ENCODE peak calls at places on chromosomes 12 and 14, in ten cellular contexts. One of them, this sample, is unnamed.
A peak's percentile ranks its signal among the peaks of the same experiment; 100 is the strongest.

GRCh38 chr12:28331130-28331529 is 140.9 kb downstream of the CCDC91 start:
- DNase-seq in body of pancreas: no peak
- DNase-seq in IMR-90: no peak
- DNase-seq in A549: no peak
- DNase-seq in transverse colon: no peak
- DNase-seq in prostate gland: no peak
- DNase-seq in sigmoid colon: no peak
- DNase-seq in ovary: no peak
- DNase-seq in right lobe of liver: no peak
- DNase-seq in adrenal gland: no peak
- DNase-seq in this sample: no peak

GRCh38 chr14:50882932-50883826 is 11.3 kb downstream of the ABHD12B start:
- DNase-seq in body of pancreas: no peak
- DNase-seq in IMR-90: no peak
- DNase-seq in A549: no peak
- DNase-seq in transverse colon: peak; percentile 53
- DNase-seq in prostate gland: peak; percentile 38
- DNase-seq in sigmoid colon: no peak
- DNase-seq in ovary: no peak
- DNase-seq in right lobe of liver: no peak
- DNase-seq in adrenal gland: no peak
- DNase-seq in this sample: no peak

GRCh38 chr14:30499358-30499757 is 59.6 kb upstream of the G2E3 start:
- DNase-seq in body of pancreas: no peak
- DNase-seq in IMR-90: no peak
- DNase-seq in A549: no peak
- DNase-seq in transverse colon: no peak
- DNase-seq in prostate gland: no peak
- DNase-seq in sigmoid colon: no peak
- DNase-seq in ovary: no peak
- DNase-seq in right lobe of liver: no peak
- DNase-seq in adrenal gland: no peak
- DNase-seq in this sample: no peak

GRCh38 chr12:127272864-127273263 is 994.1 kb upstream of the TMEM132C start:
- DNase-seq in body of pancreas: no peak
- DNase-seq in IMR-90: peak; percentile 90
- DNase-seq in A549: no peak
- DNase-seq in transverse colon: no peak
- DNase-seq in prostate gland: no peak
- DNase-seq in sigmoid colon: no peak
- DNase-seq in ovary: no peak
- DNase-seq in right lobe of liver: no peak
- DNase-seq in adrenal gland: no peak
- DNase-seq in this sample: peak; percentile 50

GRCh38 chr14:56945291-56945690 is 135.0 kb upstream of the OTX2 start:
- DNase-seq in body of pancreas: no peak
- DNase-seq in IMR-90: no peak
- DNase-seq in A549: no peak
- DNase-seq in transverse colon: no peak
- DNase-seq in prostate gland: no peak
- DNase-seq in sigmoid colon: no peak
- DNase-seq in ovary: no peak
- DNase-seq in right lobe of liver: no peak
- DNase-seq in adrenal gland: no peak
- DNase-seq in this sample: no peak

GRCh38 chr14:77286554-77286953 is 15.5 kb upstream of the NGB start:
- DNase-seq in body of pancreas: no peak
- DNase-seq in IMR-90: no peak
- DNase-seq in A549: no peak
- DNase-seq in transverse colon: no peak
- DNase-seq in prostate gland: no peak
- DNase-seq in sigmoid colon: no peak
- DNase-seq in ovary: no peak
- DNase-seq in right lobe of liver: no peak
- DNase-seq in adrenal gland: no peak
- DNase-seq in this sample: no peak

GRCh38 chr12:129332286-129332685 is 479.0 kb downstream of the GLT1D1 start:
- DNase-seq in body of pancreas: no peak
- DNase-seq in IMR-90: no peak
- DNase-seq in A549: no peak
- DNase-seq in transverse colon: no peak
- DNase-seq in prostate gland: no peak
- DNase-seq in sigmoid colon: no peak
- DNase-seq in ovary: no peak
- DNase-seq in right lobe of liver: no peak
- DNase-seq in adrenal gland: no peak
- DNase-seq in this sample: no peak

GRCh38 chr14:63867926-63868921 is 15.4 kb downstream of the SYNE2 start:
- DNase-seq in body of pancreas: no peak
- DNase-seq in IMR-90: peak; percentile 23
- DNase-seq in A549: no peak
- DNase-seq in transverse colon: no peak
- DNase-seq in prostate gland: no peak
- DNase-seq in sigmoid colon: no peak
- DNase-seq in ovary: no peak
- DNase-seq in right lobe of liver: no peak
- DNase-seq in adrenal gland: peak; percentile 24
- DNase-seq in this sample: no peak

GRCh38 chr14:69036757-69037506 is 57.8 kb upstream of the ACTN1 start:
- DNase-seq in body of pancreas: no peak
- DNase-seq in IMR-90: no peak
- DNase-seq in A549: no peak
- DNase-seq in transverse colon: no peak
- DNase-seq in prostate gland: no peak
- DNase-seq in sigmoid colon: no peak
- DNase-seq in ovary: no peak
- DNase-seq in right lobe of liver: no peak
- DNase-seq in adrenal gland: no peak
- DNase-seq in this sample: no peak

GRCh38 chr12:107377596-107378385 is 284.4 kb upstream of the CRY1 start:
- DNase-seq in body of pancreas: no peak
- DNase-seq in IMR-90: no peak
- DNase-seq in A549: no peak
- DNase-seq in transverse colon: no peak
- DNase-seq in prostate gland: no peak
- DNase-seq in sigmoid colon: no peak
- DNase-seq in ovary: no peak
- DNase-seq in right lobe of liver: no peak
- DNase-seq in adrenal gland: no peak
- DNase-seq in this sample: no peak

GRCh38 chr14:100610511-100611217 is 23.4 kb upstream of the BEGAIN start:
- DNase-seq in body of pancreas: no peak
- DNase-seq in IMR-90: peak; percentile 36
- DNase-seq in A549: peak; percentile 34
- DNase-seq in transverse colon: peak; percentile 56
- DNase-seq in prostate gland: no peak
- DNase-seq in sigmoid colon: peak; percentile 56
- DNase-seq in ovary: no peak
- DNase-seq in right lobe of liver: peak; percentile 32
- DNase-seq in adrenal gland: no peak
- DNase-seq in this sample: peak; percentile 96

GRCh38 chr12:104964167-104964566 is 6.1 kb upstream of the SLC41A2 start:
- DNase-seq in body of pancreas: no peak
- DNase-seq in IMR-90: no peak
- DNase-seq in A549: no peak
- DNase-seq in transverse colon: no peak
- DNase-seq in prostate gland: no peak
- DNase-seq in sigmoid colon: no peak
- DNase-seq in ovary: no peak
- DNase-seq in right lobe of liver: no peak
- DNase-seq in adrenal gland: no peak
- DNase-seq in this sample: no peak

GRCh38 chr12:113159937-113160336 is 10.4 kb downstream of the CFAP73 start:
- DNase-seq in body of pancreas: no peak
- DNase-seq in IMR-90: no peak
- DNase-seq in A549: no peak
- DNase-seq in transverse colon: no peak
- DNase-seq in prostate gland: no peak
- DNase-seq in sigmoid colon: no peak
- DNase-seq in ovary: no peak
- DNase-seq in right lobe of liver: no peak
- DNase-seq in adrenal gland: no peak
- DNase-seq in this sample: no peak

GRCh38 chr14:22375321-22375930 is 213.6 kb downstream of the DAD1 start:
- DNase-seq in body of pancreas: no peak
- DNase-seq in IMR-90: peak; percentile 68
- DNase-seq in A549: peak; percentile 70
- DNase-seq in transverse colon: no peak
- DNase-seq in prostate gland: no peak
- DNase-seq in sigmoid colon: no peak
- DNase-seq in ovary: no peak
- DNase-seq in right lobe of liver: no peak
- DNase-seq in adrenal gland: no peak
- DNase-seq in this sample: no peak

GRCh38 chr12:123928897-123929296 is 43.7 kb downstream of the CCDC92 start:
- DNase-seq in body of pancreas: no peak
- DNase-seq in IMR-90: no peak
- DNase-seq in A549: no peak
- DNase-seq in transverse colon: no peak
- DNase-seq in prostate gland: no peak
- DNase-seq in sigmoid colon: no peak
- DNase-seq in ovary: no peak
- DNase-seq in right lobe of liver: no peak
- DNase-seq in adrenal gland: no peak
- DNase-seq in this sample: no peak
- TF ChIP-seq POLR2A in body of pancreas: no peak
- TF ChIP-seq POLR2A in IMR-90: no peak
- TF ChIP-seq POLR2A in A549: no peak
- TF ChIP-seq POLR2A in transverse colon: no peak
- TF ChIP-seq POLR2A in prostate gland: no peak
- TF ChIP-seq POLR2A in sigmoid colon: no peak
- TF ChIP-seq POLR2A in ovary: no peak
- TF ChIP-seq POLR2A in right lobe of liver: no peak
- TF ChIP-seq POLR2A in adrenal gland: no peak
- TF ChIP-seq POLR2A in this sample: no peak

DNA sequence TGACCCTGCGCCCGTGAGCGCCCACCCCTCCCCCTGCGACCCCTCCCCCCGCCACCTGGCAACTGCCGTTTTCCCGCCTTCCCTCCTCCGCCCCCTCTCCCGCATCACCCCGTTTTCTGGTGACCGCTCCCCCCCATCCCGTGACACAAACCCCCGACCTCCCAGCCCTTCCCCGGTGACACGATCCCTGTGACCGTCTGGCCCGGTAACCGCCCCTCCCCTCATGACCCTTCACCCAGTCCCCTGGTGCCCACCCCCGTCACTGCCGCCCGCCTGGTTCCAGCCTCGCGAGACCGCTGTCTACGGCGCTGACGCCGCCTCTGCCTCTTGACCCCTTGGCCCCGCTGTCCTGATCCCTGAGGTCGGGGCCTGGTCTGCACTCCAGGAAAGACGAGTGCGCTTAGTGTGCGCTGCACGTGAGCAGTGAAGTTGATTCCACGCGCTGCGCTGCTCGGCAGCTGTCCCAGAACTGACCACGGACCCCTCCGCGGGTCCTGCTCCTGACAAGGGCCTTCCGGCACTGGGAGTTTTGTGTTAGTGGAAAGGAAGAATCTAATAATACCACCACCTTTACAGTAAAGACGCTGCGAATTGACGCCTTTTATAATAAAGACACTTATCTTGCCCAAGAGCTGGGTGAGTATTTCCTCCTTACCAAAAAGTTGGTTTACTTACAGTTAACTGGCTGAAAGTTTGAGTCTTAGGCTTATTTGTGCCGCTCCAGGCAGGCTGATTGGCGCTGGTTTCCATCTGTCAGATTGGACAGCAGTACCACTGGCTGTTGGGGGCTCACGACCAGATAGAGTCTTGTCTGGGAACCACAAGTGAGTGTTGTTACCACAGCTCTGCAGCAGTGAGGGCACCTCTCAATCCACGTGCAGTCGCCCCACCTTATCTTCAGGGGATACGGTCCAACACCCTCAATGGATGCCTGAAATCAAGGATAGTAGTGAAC is 59.2 kb downstream of the DDX51 start:
- DNase-seq in body of pancreas: peak; percentile 71
- DNase-seq in IMR-90: peak; percentile 33
- DNase-seq in A549: peak; percentile 56
- DNase-seq in transverse colon: peak; percentile 74
- DNase-seq in prostate gland: no peak
- DNase-seq in sigmoid colon: peak; percentile 85
- DNase-seq in ovary: peak; percentile 71
- DNase-seq in right lobe of liver: peak; percentile 93
- DNase-seq in adrenal gland: peak; percentile 69
- DNase-seq in this sample: peak; percentile 65
- TF ChIP-seq POLR2A in body of pancreas: peak; percentile 3
- TF ChIP-seq POLR2A in IMR-90: no peak
- TF ChIP-seq POLR2A in A549: no peak
- TF ChIP-seq POLR2A in transverse colon: no peak
- TF ChIP-seq POLR2A in prostate gland: no peak
- TF ChIP-seq POLR2A in sigmoid colon: no peak
- TF ChIP-seq POLR2A in ovary: no peak
- TF ChIP-seq POLR2A in right lobe of liver: no peak
- TF ChIP-seq POLR2A in adrenal gland: peak; percentile 24
- TF ChIP-seq POLR2A in this sample: peak; percentile 35

DNA sequence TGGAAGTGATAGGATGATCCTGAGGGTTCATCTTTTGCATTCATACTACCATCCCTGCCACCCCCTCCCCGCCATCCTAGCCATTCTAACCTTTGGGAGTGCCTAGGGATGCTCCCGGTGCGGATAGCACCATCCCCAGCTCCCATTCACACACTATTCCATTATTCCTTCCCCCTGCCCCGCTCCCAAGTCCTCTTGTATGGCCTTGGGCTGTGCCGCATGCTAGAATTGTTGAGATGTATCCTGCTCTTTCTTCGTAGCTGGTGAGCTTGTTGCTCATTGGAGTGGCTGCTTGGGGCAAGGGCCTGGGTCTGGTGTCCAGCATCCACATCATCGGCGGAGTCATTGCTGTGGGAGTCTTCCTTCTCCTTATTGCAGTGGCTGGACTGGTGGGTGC is 644 bp downstream of the TSPAN31 start:
- DNase-seq in body of pancreas: no peak
- DNase-seq in IMR-90: peak; percentile 7
- DNase-seq in A549: no peak
- DNase-seq in transverse colon: no peak
- DNase-seq in prostate gland: no peak
- DNase-seq in sigmoid colon: peak; percentile 65
- DNase-seq in ovary: no peak
- DNase-seq in right lobe of liver: no peak
- DNase-seq in adrenal gland: no peak
- DNase-seq in this sample: no peak
- TF ChIP-seq POLR2A in body of pancreas: no peak
- TF ChIP-seq POLR2A in IMR-90: no peak
- TF ChIP-seq POLR2A in A549: peak; percentile 18
- TF ChIP-seq POLR2A in transverse colon: no peak
- TF ChIP-seq POLR2A in prostate gland: no peak
- TF ChIP-seq POLR2A in sigmoid colon: no peak
- TF ChIP-seq POLR2A in ovary: no peak
- TF ChIP-seq POLR2A in right lobe of liver: no peak
- TF ChIP-seq POLR2A in adrenal gland: no peak
- TF ChIP-seq POLR2A in this sample: peak; percentile 1

DNA sequence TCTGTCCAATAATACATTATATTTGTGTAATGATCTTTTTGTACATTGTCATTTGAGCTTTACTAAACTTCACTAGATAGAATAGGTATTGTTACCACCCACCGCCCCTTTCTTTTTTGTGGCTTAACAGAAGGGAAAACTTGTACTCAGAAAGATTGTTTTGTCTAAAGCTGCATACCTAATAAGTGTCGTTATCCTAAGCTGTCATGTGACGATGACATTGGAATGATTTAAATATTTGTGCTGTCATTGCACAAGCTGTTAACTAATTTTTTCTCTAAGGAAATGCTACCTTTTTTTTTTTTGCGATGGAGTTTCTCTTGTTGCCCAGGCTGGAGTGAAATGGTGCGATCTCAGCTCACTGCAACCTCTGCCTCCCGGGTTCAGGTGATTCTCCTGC is 3.6 kb downstream of the DIP2B start:
- DNase-seq in body of pancreas: no peak
- DNase-seq in IMR-90: no peak
- DNase-seq in A549: no peak
- DNase-seq in transverse colon: no peak
- DNase-seq in prostate gland: no peak
- DNase-seq in sigmoid colon: no peak
- DNase-seq in ovary: no peak
- DNase-seq in right lobe of liver: no peak
- DNase-seq in adrenal gland: no peak
- DNase-seq in this sample: no peak
- TF ChIP-seq POLR2A in body of pancreas: no peak
- TF ChIP-seq POLR2A in IMR-90: no peak
- TF ChIP-seq POLR2A in A549: no peak
- TF ChIP-seq POLR2A in transverse colon: no peak
- TF ChIP-seq POLR2A in prostate gland: no peak
- TF ChIP-seq POLR2A in sigmoid colon: no peak
- TF ChIP-seq POLR2A in ovary: no peak
- TF ChIP-seq POLR2A in right lobe of liver: no peak
- TF ChIP-seq POLR2A in adrenal gland: no peak
- TF ChIP-seq POLR2A in this sample: no peak

This sample was measured in H54.